ENCODE peak calls at places on chromosomes 1 and 21, in five cellular contexts. G is BJ, Y is kidney epithelial cell, B is mesothelial cell of epicardium, D is ELF-1. Q is an unnamed sample.

GRCh38 chr1:231611851-231612250 is 14.7 kb upstream of the DISC1 start:
- DNase-seq in G (no peak), Y (no peak), B (no peak), D (no peak), Q (no peak)

GRCh38 chr1:172483448-172483847 is 39.6 kb upstream of the PIGC start:
- DNase-seq in G (no peak), Y (no peak), B (no peak), D (no peak), Q (no peak)

GRCh38 chr1:159900086-159900680 is at the start of gene CFAP45:
- DNase-seq in G (no peak), Y (no peak), B (peak), D (peak), Q (no peak)

GRCh38 chr1:9842073-9842711 is 18.4 kb upstream of the CLSTN1 start:
- DNase-seq in G (no peak), Y (no peak), B (no peak), D (no peak), Q (no peak)

GRCh38 chr21:33115586-33116541 is 45.9 kb downstream of the OLIG1 start:
- DNase-seq in G (no peak), Y (no peak), B (no peak), D (no peak), Q (no peak)

GRCh38 chr1:3066250-3066711 is 2.7 kb upstream of the PRDM16 start:
- DNase-seq in G (no peak), Y (no peak), B (no peak), D (no peak), Q (no peak)

GRCh38 chr1:175968486-175969182 is 225.2 kb upstream of the TNR start:
- DNase-seq in G (peak), Y (no peak), B (no peak), D (no peak), Q (no peak)

GRCh38 chr1:167483790-167484189 is 34.5 kb downstream of the CD247 start:
- DNase-seq in G (no peak), Y (no peak), B (no peak), D (no peak), Q (no peak)

GRCh38 chr1:157363660-157364140 is 188.6 kb downstream of the FCRL5 start:
- DNase-seq in G (no peak), Y (no peak), B (no peak), D (peak), Q (peak)

GRCh38 chr1:58231204-58231603 is 315.3 kb downstream of the OMA1 start:
- DNase-seq in G (no peak), Y (no peak), B (no peak), D (no peak), Q (no peak)

GRCh38 chr1:204826970-204827369 is 43.7 kb upstream of the NFASC start:
- DNase-seq in G (no peak), Y (no peak), B (no peak), D (peak), Q (no peak)

GRCh38 chr1:6245869-6246496 is 2.0 kb downstream of the HES3 start:
- DNase-seq in G (no peak), Y (no peak), B (no peak), D (peak), Q (no peak)

GRCh38 chr1:159068877-159069276 is 7.7 kb downstream of the AIM2 start:
- DNase-seq in G (no peak), Y (no peak), B (no peak), D (no peak), Q (no peak)

GRCh38 chr1:26166719-26167281 is 2.0 kb downstream of the C1orf232 start:
- DNase-seq in G (no peak), Y (no peak), B (no peak), D (no peak), Q (no peak)

GRCh38 chr1:88061830-88062177 is 622.3 kb upstream of the PKN2 start:
- DNase-seq in G (no peak), Y (no peak), B (no peak), D (no peak), Q (no peak)

GRCh38 chr1:82161651-82162238 is 361.0 kb downstream of the ADGRL2 start:
- DNase-seq in G (no peak), Y (no peak), B (no peak), D (no peak), Q (no peak)

Q was measured in AG09319.